ENCODE peak calls at places on chromosomes 5 and 9, in five cellular contexts. One of them, this sample, is unnamed.

GRCh38 chr5:65832603-65833228 is 93.7 kb upstream of the ERBIN start:
- DNase-seq in mesendoderm: no peak
- DNase-seq in upper lobe of right lung: no peak
- DNase-seq in ovary: no peak
- DNase-seq in CD8-positive, alpha-beta memory T cell: no peak
- DNase-seq in this sample: no peak

GRCh38 chr5:30034870-30035269 is 1158.6 kb upstream of the CDH6 start:
- DNase-seq in upper lobe of right lung: no peak
- DNase-seq in ovary: no peak
- DNase-seq in CD8-positive, alpha-beta memory T cell: no peak
- DNase-seq in mesendoderm: no peak
- DNase-seq in this sample: no peak

GRCh38 chr9:98056403-98057094 is at the start of gene NANS:
- DNase-seq in mesendoderm: peak; percentile 97
- DNase-seq in CD8-positive, alpha-beta memory T cell: peak; percentile 94
- DNase-seq in ovary: peak; percentile 94
- DNase-seq in upper lobe of right lung: peak; percentile 97
- DNase-seq in this sample: peak; percentile 95

GRCh38 chr5:139666551-139666950 is 18.4 kb downstream of the CXXC5 start:
- DNase-seq in mesendoderm: no peak
- DNase-seq in CD8-positive, alpha-beta memory T cell: no peak
- DNase-seq in upper lobe of right lung: no peak
- DNase-seq in ovary: no peak
- DNase-seq in this sample: peak; percentile 62

GRCh38 chr9:98158071-98158791 is 34.2 kb downstream of the CORO2A start:
- DNase-seq in mesendoderm: no peak
- DNase-seq in ovary: no peak
- DNase-seq in upper lobe of right lung: peak; percentile 68
- DNase-seq in CD8-positive, alpha-beta memory T cell: no peak
- DNase-seq in this sample: no peak

GRCh38 chr9:92048924-92049625 is 66.1 kb downstream of the SPTLC1 start:
- DNase-seq in ovary: no peak
- DNase-seq in mesendoderm: peak; percentile 66
- DNase-seq in upper lobe of right lung: no peak
- DNase-seq in CD8-positive, alpha-beta memory T cell: no peak
- DNase-seq in this sample: no peak

GRCh38 chr9:14096182-14096922 is 217.6 kb downstream of the NFIB start:
- DNase-seq in upper lobe of right lung: no peak
- DNase-seq in mesendoderm: peak; percentile 96
- DNase-seq in CD8-positive, alpha-beta memory T cell: no peak
- DNase-seq in ovary: no peak
- DNase-seq in this sample: no peak

GRCh38 chr5:113278976-113279375 is 155.8 kb downstream of the TSSK1B start:
- DNase-seq in ovary: no peak
- DNase-seq in CD8-positive, alpha-beta memory T cell: no peak
- DNase-seq in mesendoderm: no peak
- DNase-seq in upper lobe of right lung: no peak
- DNase-seq in this sample: no peak

GRCh38 chr5:52808316-52808901 is 20.7 kb downstream of the ITGA1 start:
- DNase-seq in mesendoderm: no peak
- DNase-seq in CD8-positive, alpha-beta memory T cell: no peak
- DNase-seq in upper lobe of right lung: no peak
- DNase-seq in ovary: no peak
- DNase-seq in this sample: no peak

GRCh38 chr5:50699737-50700136 is 33.3 kb downstream of the PARP8 start:
- DNase-seq in mesendoderm: peak; percentile 58
- DNase-seq in CD8-positive, alpha-beta memory T cell: no peak
- DNase-seq in ovary: no peak
- DNase-seq in upper lobe of right lung: no peak
- DNase-seq in this sample: no peak

GRCh38 chr5:105392710-105393149 is 1830.1 kb upstream of the NUDT12 start:
- DNase-seq in CD8-positive, alpha-beta memory T cell: no peak
- DNase-seq in upper lobe of right lung: no peak
- DNase-seq in ovary: no peak
- DNase-seq in mesendoderm: no peak
- DNase-seq in this sample: no peak

GRCh38 chr5:140926903-140927573 is 939 bp downstream of the PCDHAC1 start:
- DNase-seq in mesendoderm: peak; percentile 75
- DNase-seq in ovary: no peak
- DNase-seq in upper lobe of right lung: peak; percentile 72
- DNase-seq in CD8-positive, alpha-beta memory T cell: no peak
- DNase-seq in this sample: peak; percentile 46

GRCh38 chr5:157215826-157216167 is 35.2 kb downstream of the ITK start:
- DNase-seq in upper lobe of right lung: no peak
- DNase-seq in ovary: no peak
- DNase-seq in CD8-positive, alpha-beta memory T cell: no peak
- DNase-seq in mesendoderm: peak; percentile 45
- DNase-seq in this sample: no peak

GRCh38 chr5:79070002-79070567 is 518 bp downstream of the BHMT2 start:
- DNase-seq in ovary: peak; percentile 57
- DNase-seq in mesendoderm: no peak
- DNase-seq in upper lobe of right lung: no peak
- DNase-seq in CD8-positive, alpha-beta memory T cell: no peak
- DNase-seq in this sample: peak; percentile 30

GRCh38 chr9:78668148-78668825 is 371.4 kb downstream of the PSAT1 start:
- DNase-seq in mesendoderm: peak; percentile 89
- DNase-seq in upper lobe of right lung: no peak
- DNase-seq in CD8-positive, alpha-beta memory T cell: no peak
- DNase-seq in ovary: no peak
- DNase-seq in this sample: no peak

GRCh38 chr5:107067391-107067790 is 603.3 kb downstream of the EFNA5 start:
- DNase-seq in CD8-positive, alpha-beta memory T cell: no peak
- DNase-seq in upper lobe of right lung: no peak
- DNase-seq in ovary: no peak
- DNase-seq in mesendoderm: no peak
- DNase-seq in this sample: peak; percentile 57

GRCh38 chr5:73369283-73369682 is 79.3 kb downstream of the FOXD1 start:
- DNase-seq in upper lobe of right lung: no peak
- DNase-seq in CD8-positive, alpha-beta memory T cell: no peak
- DNase-seq in ovary: no peak
- DNase-seq in mesendoderm: no peak
- DNase-seq in this sample: no peak

GRCh38 chr5:126015244-126016054 is 407.8 kb upstream of the GRAMD2B start:
- DNase-seq in ovary: no peak
- DNase-seq in CD8-positive, alpha-beta memory T cell: no peak
- DNase-seq in upper lobe of right lung: no peak
- DNase-seq in mesendoderm: peak; percentile 84
- DNase-seq in this sample: no peak

GRCh38 chr9:102650896-102651295 is 344.2 kb upstream of the CYLC2 start:
- DNase-seq in CD8-positive, alpha-beta memory T cell: no peak
- DNase-seq in mesendoderm: no peak
- DNase-seq in upper lobe of right lung: no peak
- DNase-seq in ovary: no peak
- DNase-seq in this sample: no peak

GRCh38 chr9:91492237-91492636 is 68.6 kb upstream of the NFIL3 start:
- DNase-seq in upper lobe of right lung: no peak
- DNase-seq in ovary: no peak
- DNase-seq in CD8-positive, alpha-beta memory T cell: no peak
- DNase-seq in mesendoderm: no peak
- DNase-seq in this sample: no peak

GRCh38 chr9:135718616-135719015 is 16.6 kb downstream of the KCNT1 start:
- DNase-seq in ovary: peak; percentile 52
- DNase-seq in mesendoderm: no peak
- DNase-seq in upper lobe of right lung: peak; percentile 70
- DNase-seq in CD8-positive, alpha-beta memory T cell: no peak
- DNase-seq in this sample: no peak

GRCh38 chr5:78920604-78921003 is 64.5 kb downstream of the ARSB start:
- DNase-seq in upper lobe of right lung: no peak
- DNase-seq in CD8-positive, alpha-beta memory T cell: no peak
- DNase-seq in ovary: no peak
- DNase-seq in mesendoderm: peak; percentile 77
- DNase-seq in this sample: no peak

GRCh38 chr5:6700074-6700685 is 13.1 kb upstream of the TENT4A start:
- DNase-seq in upper lobe of right lung: no peak
- DNase-seq in ovary: no peak
- DNase-seq in CD8-positive, alpha-beta memory T cell: no peak
- DNase-seq in mesendoderm: no peak
- DNase-seq in this sample: no peak

GRCh38 chr5:131296213-131296672 is 32.4 kb downstream of the CDC42SE2 start:
- DNase-seq in mesendoderm: no peak
- DNase-seq in upper lobe of right lung: no peak
- DNase-seq in CD8-positive, alpha-beta memory T cell: no peak
- DNase-seq in ovary: no peak
- DNase-seq in this sample: no peak

GRCh38 chr9:77601476-77602056 is 46.6 kb downstream of the GNA14 start:
- DNase-seq in upper lobe of right lung: no peak
- DNase-seq in CD8-positive, alpha-beta memory T cell: no peak
- DNase-seq in ovary: no peak
- DNase-seq in mesendoderm: peak; percentile 47
- DNase-seq in this sample: no peak

GRCh38 chr5:13866792-13867191 is 77.7 kb downstream of the DNAH5 start:
- DNase-seq in ovary: no peak
- DNase-seq in mesendoderm: peak; percentile 48
- DNase-seq in CD8-positive, alpha-beta memory T cell: no peak
- DNase-seq in upper lobe of right lung: no peak
- DNase-seq in this sample: peak; percentile 58

GRCh38 chr9:106761493-106761892 is 101.5 kb upstream of the ZNF462 start:
- DNase-seq in ovary: no peak
- DNase-seq in upper lobe of right lung: no peak
- DNase-seq in CD8-positive, alpha-beta memory T cell: no peak
- DNase-seq in mesendoderm: no peak
- DNase-seq in this sample: no peak

GRCh38 chr5:102700126-102700851 is 54.8 kb upstream of the PAM start:
- DNase-seq in CD8-positive, alpha-beta memory T cell: no peak
- DNase-seq in mesendoderm: no peak
- DNase-seq in upper lobe of right lung: no peak
- DNase-seq in ovary: no peak
- DNase-seq in this sample: no peak

GRCh38 chr5:136457390-136458094 is 92.2 kb upstream of the TRPC7 start:
- DNase-seq in upper lobe of right lung: no peak
- DNase-seq in mesendoderm: no peak
- DNase-seq in CD8-positive, alpha-beta memory T cell: no peak
- DNase-seq in ovary: no peak
- DNase-seq in this sample: no peak

GRCh38 chr9:8652282-8652681 is 852.7 kb upstream of the DMAC1 start:
- DNase-seq in mesendoderm: no peak
- DNase-seq in CD8-positive, alpha-beta memory T cell: no peak
- DNase-seq in upper lobe of right lung: no peak
- DNase-seq in ovary: no peak
- DNase-seq in this sample: no peak

GRCh38 chr5:57341380-57341979 is 141.1 kb downstream of the ACTBL2 start:
- DNase-seq in CD8-positive, alpha-beta memory T cell: no peak
- DNase-seq in upper lobe of right lung: no peak
- DNase-seq in mesendoderm: no peak
- DNase-seq in ovary: no peak
- DNase-seq in this sample: no peak

GRCh38 chr5:174552428-174552827 is 172.0 kb upstream of the MSX2 start:
- DNase-seq in mesendoderm: no peak
- DNase-seq in CD8-positive, alpha-beta memory T cell: no peak
- DNase-seq in upper lobe of right lung: no peak
- DNase-seq in ovary: no peak
- DNase-seq in this sample: no peak

GRCh38 chr9:86285247-86285646 is 2.9 kb upstream of the ISCA1 start:
- DNase-seq in ovary: no peak
- DNase-seq in mesendoderm: no peak
- DNase-seq in upper lobe of right lung: no peak
- DNase-seq in CD8-positive, alpha-beta memory T cell: no peak
- DNase-seq in this sample: no peak

GRCh38 chr5:88667187-88668141 is 215.5 kb downstream of the MEF2C start:
- DNase-seq in upper lobe of right lung: no peak
- DNase-seq in mesendoderm: no peak
- DNase-seq in CD8-positive, alpha-beta memory T cell: no peak
- DNase-seq in ovary: no peak
- DNase-seq in this sample: no peak
- H3K4me3 ChIP-seq in upper lobe of right lung: peak overlapping the region; percentile 37
- H3K4me3 ChIP-seq in mesendoderm: no peak overlapping the region
- H3K4me3 ChIP-seq in CD8-positive, alpha-beta memory T cell: peak overlapping the region; percentile 50
- H3K4me3 ChIP-seq in ovary: peak overlapping the region; percentile 17
- H3K4me3 ChIP-seq in this sample: peak overlapping the region; percentile 66

GRCh38 chr5:25448646-25449045 is 803.9 kb upstream of the CDH10 start:
- DNase-seq in upper lobe of right lung: no peak
- DNase-seq in mesendoderm: peak; percentile 73
- DNase-seq in CD8-positive, alpha-beta memory T cell: no peak
- DNase-seq in ovary: no peak
- DNase-seq in this sample: no peak
- H3K4me1 ChIP-seq in upper lobe of right lung: no peaks in the 10 kb centered on the region
- H3K4me1 ChIP-seq in mesendoderm: peaks cover 3% of the 10 kb centered on the region
- H3K4me1 ChIP-seq in CD8-positive, alpha-beta memory T cell: no peaks in the 10 kb centered on the region
- H3K4me1 ChIP-seq in ovary: no peaks in the 10 kb centered on the region
- H3K4me1 ChIP-seq in this sample: no peaks in the 10 kb centered on the region

DNA sequence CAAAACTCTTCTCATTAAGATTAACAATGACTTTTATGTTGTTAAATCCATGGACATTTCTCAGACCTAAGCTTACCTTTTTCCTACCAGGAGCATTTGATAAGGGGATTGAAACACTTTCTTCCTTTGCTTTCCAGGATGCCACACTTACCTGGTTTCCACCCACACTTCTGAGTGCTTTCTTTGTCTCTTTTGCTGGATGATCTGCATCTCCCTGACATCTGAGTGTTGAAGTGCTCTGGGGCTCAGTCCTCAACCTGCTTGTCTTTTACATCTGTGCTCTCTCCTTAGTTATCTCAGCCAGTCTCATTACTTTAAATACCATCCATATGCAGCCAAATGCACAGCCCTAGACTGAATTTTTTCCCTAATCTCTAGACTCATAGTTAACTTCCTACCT is 22.9 kb upstream of the GRIA1 start:
- DNase-seq in mesendoderm: no peak
- DNase-seq in ovary: no peak
- DNase-seq in CD8-positive, alpha-beta memory T cell: no peak
- DNase-seq in upper lobe of right lung: no peak
- DNase-seq in this sample: no peak
- H3K27ac ChIP-seq in mesendoderm: no peak overlapping the region
- H3K27ac ChIP-seq in ovary: no peak overlapping the region
- H3K27ac ChIP-seq in CD8-positive, alpha-beta memory T cell: no peak overlapping the region
- H3K27ac ChIP-seq in upper lobe of right lung: no peak overlapping the region
- H3K27ac ChIP-seq in this sample: no peak overlapping the region

GRCh38 chr9:136784997-136785361 is 6.2 kb upstream of the TMEM141 start:
- DNase-seq in upper lobe of right lung: no peak
- DNase-seq in CD8-positive, alpha-beta memory T cell: no peak
- DNase-seq in ovary: no peak
- DNase-seq in mesendoderm: no peak
- DNase-seq in this sample: no peak

GRCh38 chr9:136789523-136789937 is 1.6 kb upstream of the TMEM141 start:
- DNase-seq in upper lobe of right lung: no peak
- DNase-seq in ovary: no peak
- DNase-seq in mesendoderm: no peak
- DNase-seq in CD8-positive, alpha-beta memory T cell: no peak
- DNase-seq in this sample: no peak

GRCh38 chr9:136786451-136786850 is 4.7 kb upstream of the TMEM141 start:
- DNase-seq in upper lobe of right lung: peak; percentile 50
- DNase-seq in ovary: no peak
- DNase-seq in CD8-positive, alpha-beta memory T cell: no peak
- DNase-seq in mesendoderm: no peak
- DNase-seq in this sample: no peak

GRCh38 chr9:136785956-136786355 is 5.2 kb upstream of the TMEM141 start:
- DNase-seq in upper lobe of right lung: no peak
- DNase-seq in CD8-positive, alpha-beta memory T cell: no peak
- DNase-seq in mesendoderm: no peak
- DNase-seq in ovary: no peak
- DNase-seq in this sample: no peak

GRCh38 chr9:136787690-136788400 is 3.3 kb upstream of the TMEM141 start:
- DNase-seq in mesendoderm: peak; percentile 81
- DNase-seq in ovary: peak; percentile 77
- DNase-seq in CD8-positive, alpha-beta memory T cell: peak; percentile 80
- DNase-seq in upper lobe of right lung: no peak
- DNase-seq in this sample: peak; percentile 88
- H3K4me3 ChIP-seq in mesendoderm: no peak overlapping the region
- H3K4me3 ChIP-seq in ovary: no peak overlapping the region
- H3K4me3 ChIP-seq in CD8-positive, alpha-beta memory T cell: no peak overlapping the region
- H3K4me3 ChIP-seq in upper lobe of right lung: no peak overlapping the region
- H3K4me3 ChIP-seq in this sample: no peak overlapping the region

GRCh38 chr5:179620293-179620692 is 3.2 kb downstream of the HNRNPH1 start:
- DNase-seq in upper lobe of right lung: no peak
- DNase-seq in mesendoderm: no peak
- DNase-seq in CD8-positive, alpha-beta memory T cell: no peak
- DNase-seq in ovary: no peak
- DNase-seq in this sample: no peak
- H3K4me1 ChIP-seq in upper lobe of right lung: peaks cover 66% of the 10 kb centered on the region
- H3K4me1 ChIP-seq in mesendoderm: peaks cover 8% of the 10 kb centered on the region
- H3K4me1 ChIP-seq in CD8-positive, alpha-beta memory T cell: peaks cover 74% of the 10 kb centered on the region
- H3K4me1 ChIP-seq in ovary: peaks cover 7% of the 10 kb centered on the region
- H3K4me1 ChIP-seq in this sample: no peaks in the 10 kb centered on the region

This sample was measured in right cardiac atrium.